ENCODE peak calls at places on chromosomes 6 and 20, in four cellular contexts. R is pancreas, B is colonic mucosa, I is ovary. S is an unnamed sample. For H3K4me1, the result is how much of the 10 kb centered on the place peaks cover.

GRCh38 chr6:142334294-142334693 is 32.5 kb downstream of the ADGRG6 start:
- DNase-seq in B (no peak), R (no peak), I (no peak), S (no peak)

GRCh38 chr6:32085759-32086458 is 23.2 kb downstream of the TNXB start:
- DNase-seq in R (no peak), I (no peak), B (no peak), S (no peak)

GRCh38 chr20:2578430-2579192 is 42.2 kb downstream of the TMC2 start:
- DNase-seq in I (no peak), B (peak), R (no peak), S (no peak)

GRCh38 chr6:52724406-52725121 is 38.7 kb downstream of the GSTA2 start:
- DNase-seq in B (peak), I (peak), R (peak), S (peak)

GRCh38 chr6:44034931-44035345 is 92.3 kb downstream of the MRPL14 start:
- DNase-seq in R (no peak), B (no peak), I (no peak), S (peak)

GRCh38 chr20:14616003-14616402 is 278.6 kb upstream of the FLRT3 start:
- DNase-seq in I (no peak), B (no peak), R (no peak), S (no peak)

GRCh38 chr6:33298773-33299236 is at the start of gene RGL2:
- DNase-seq in B (peak), R (peak), I (peak), S (peak)

GRCh38 chr6:80333342-80333741 is 226.9 kb downstream of the BCKDHB start:
- DNase-seq in I (no peak), B (no peak), R (no peak), S (no peak)

GRCh38 chr20:14919473-14920157 is 582.2 kb upstream of the FLRT3 start:
- DNase-seq in R (peak), B (peak), I (no peak), S (peak)

GRCh38 chr6:168060521-168060931 is 18.5 kb downstream of the FRMD1 start:
- DNase-seq in I (peak), B (peak), R (peak), S (no peak)

GRCh38 chr20:1326031-1326930 is 2.7 kb downstream of the SDCBP2 start:
- DNase-seq in R (peak), I (peak), B (peak), S (no peak)

GRCh38 chr6:106448000-106448426 is 87.5 kb downstream of the CRYBG1 start:
- DNase-seq in R (no peak), B (no peak), I (no peak), S (peak)

GRCh38 chr6:143516700-143517446 is 5.4 kb upstream of the FUCA2 start:
- DNase-seq in I (no peak), R (no peak), B (peak), S (no peak)

GRCh38 chr6:137086031-137086430 is 41.3 kb upstream of the IL20RA start:
- DNase-seq in R (no peak), I (no peak), B (no peak), S (no peak)

GRCh38 chr20:23634044-23634801 is 3.5 kb downstream of the CST3 start:
- DNase-seq in R (no peak), B (no peak), I (no peak), S (no peak)

GRCh38 chr20:62675156-62675871 is 33.0 kb downstream of the SLCO4A1 start:
- DNase-seq in B (no peak), I (no peak), R (no peak), S (no peak)

GRCh38 chr6:143223895-143224294 is 163.2 kb downstream of the AIG1 start:
- DNase-seq in I (peak), B (peak), R (peak), S (no peak)

GRCh38 chr6:102641426-102641825 is 1247.9 kb downstream of the GRIK2 start:
- DNase-seq in B (no peak), R (no peak), I (no peak), S (no peak)

GRCh38 chr20:21804779-21805178 is 99.3 kb downstream of the PAX1 start:
- DNase-seq in I (no peak), B (no peak), R (no peak), S (no peak)

GRCh38 chr6:6885521-6886088 is 222.2 kb upstream of the RREB1 start:
- DNase-seq in R (no peak), I (no peak), B (no peak), S (peak)

GRCh38 chr6:138242987-138243592 is 24.8 kb upstream of the PBOV1 start:
- DNase-seq in B (no peak), I (no peak), R (no peak), S (no peak)

GRCh38 chr6:159762681-159763293 is 942 bp downstream of the ACAT2 start:
- DNase-seq in I (peak), B (peak), R (no peak), S (no peak)

GRCh38 chr6:17585766-17586502 is 14.2 kb upstream of the FAM8A1 start:
- DNase-seq in I (no peak), R (no peak), B (peak), S (no peak)
- TF ChIP-seq CTCF in I (no peak), R (no peak), B (peak), S (peak)

GRCh38 chr6:15335916-15336315 is 90.0 kb downstream of the JARID2 start:
- DNase-seq in R (no peak), I (no peak), B (no peak), S (no peak)
- H3K4me1 ChIP-seq in R (under half), I (under half), B (under half), S (under half)

GRCh38 chr6:153312633-153313032 is 181.6 kb upstream of the RGS17 start:
- DNase-seq in B (peak), R (peak), I (no peak), S (peak)
- TF ChIP-seq CTCF in B (peak), R (no peak), I (no peak), S (peak)

GRCh38 chr6:111737065-111737521 is 131.4 kb upstream of the TRAF3IP2 start:
- DNase-seq in B (no peak), R (no peak), I (no peak), S (no peak)
- H3K4me1 ChIP-seq in B (under half), R (under half), I (under half), S (under half)

GRCh38 chr6:38929560-38929959 is 119.0 kb upstream of the GLP1R start:
- DNase-seq in I (no peak), B (no peak), R (no peak), S (no peak)

GRCh38 chr6:38938741-38939140 is 109.8 kb upstream of the GLP1R start:
- DNase-seq in B (no peak), I (no peak), R (no peak), S (no peak)

GRCh38 chr6:38937839-38938613 is 110.6 kb upstream of the GLP1R start:
- DNase-seq in I (no peak), R (no peak), B (no peak), S (no peak)

GRCh38 chr6:38935051-38935450 is 113.5 kb upstream of the GLP1R start:
- DNase-seq in R (no peak), I (no peak), B (no peak), S (no peak)

DNA sequence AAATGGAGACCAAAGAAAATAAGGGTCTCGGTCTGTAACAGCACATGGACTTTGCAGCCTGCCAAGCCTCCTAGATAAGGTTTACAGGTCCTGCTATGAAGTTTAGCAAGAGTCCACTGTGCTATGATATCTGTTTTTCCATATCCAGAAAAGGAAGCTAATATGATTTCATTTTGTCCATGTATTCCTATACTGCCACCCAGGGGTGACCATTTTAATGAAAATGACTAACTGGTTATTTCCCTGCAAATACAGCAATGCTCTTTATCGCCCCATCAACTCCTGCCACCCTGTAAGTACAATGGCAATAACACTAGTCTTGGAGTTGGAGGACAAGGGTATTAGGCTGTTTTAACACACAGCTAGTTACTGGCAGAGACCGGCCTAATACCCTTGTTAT is 115.2 kb upstream of the GLP1R start:
- DNase-seq in R (no peak), I (no peak), B (no peak), S (no peak)
- TF ChIP-seq CTCF in R (no peak), I (no peak), B (no peak), S (peak)

GRCh38 chr6:30076333-30076732 is 764 bp upstream of the RNF39 start:
- DNase-seq in B (no peak), R (no peak), I (no peak), S (no peak)
- H3K4me1 ChIP-seq in B (under half), R (under half), I (under half), S (under half)

DNA sequence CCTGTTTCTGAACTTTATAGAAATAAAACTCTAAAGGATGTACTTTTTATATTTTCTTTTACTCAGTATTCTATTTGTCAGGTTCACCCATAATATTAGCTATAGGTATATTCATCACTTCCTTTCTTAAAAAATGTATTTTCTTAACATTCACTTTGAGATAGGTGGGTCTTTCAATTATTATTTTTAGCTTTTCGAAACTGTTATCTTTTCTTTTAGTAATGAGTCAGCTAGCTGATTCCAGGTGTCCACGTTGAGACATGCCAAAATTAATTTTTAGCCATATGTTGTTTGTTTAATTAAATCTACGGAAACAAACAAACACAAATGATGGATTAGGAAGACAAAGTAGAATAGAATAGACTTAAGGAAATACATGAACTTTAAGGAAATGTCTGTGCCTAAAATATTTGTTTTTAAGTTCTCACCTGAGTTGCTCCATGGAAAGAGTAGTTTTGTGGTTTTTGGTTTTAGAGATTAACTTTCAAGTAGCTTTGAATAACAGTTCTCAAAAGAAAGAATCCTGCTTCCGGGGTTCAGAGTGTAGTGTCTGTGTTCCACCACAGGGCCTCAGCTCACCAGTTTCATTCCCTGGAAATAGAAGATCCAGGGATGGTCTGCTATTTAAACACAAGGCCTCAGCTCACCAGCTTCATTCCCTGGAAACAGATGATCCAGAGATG is 435.0 kb downstream of the HAO1 start:
- DNase-seq in R (no peak), B (no peak), I (no peak), S (no peak)
- TF ChIP-seq CTCF in R (no peak), B (no peak), I (no peak), S (no peak)

GRCh38 chr6:11213305-11214106 is 19.0 kb downstream of the NEDD9 start:
- DNase-seq in I (no peak), B (no peak), R (no peak), S (no peak)
- H3K4me1 ChIP-seq in I (under half), B (under half), R (under half), S (half or more)